ENCODE peak calls at places on chromosome 19, in eight cellular contexts. N is activated T-helper 1 cell treated with anti-CD3 and anti-CD28 coated beads, Interleukin-12 subunit alpha, Interleukin-12 subunit beta, Interleukin-2, Interleukin-4 antibody, amounts not matched to agents 30 ng/mL and 10 ng/mL and 1 ng/mL, durations not matched to agents 14 hours and 24 hours and 36 hours; K is stromal cell of bone marrow; B is stimulated activated effector memory CD8-positive, alpha-beta T cell treated with anti-CD3 and anti-CD28 coated beads, Interleukin-12 subunit alpha, Interleukin-12 subunit beta, amount 100 ng/mL, for 72 hours; H is fibroblast of the aortic adventitia; U is WTC11; Z is CD8-positive, alpha-beta memory T cell; L is nucleus accumbens. A is an unnamed sample.

GRCh38 chr19:16038196-16038695 is 38.0 kb upstream of the TPM4 start:
- DNase-seq in B (no peak), Z (no peak), U (no peak), K (no peak), N (no peak), H (no peak), L (no peak), A (no peak)

GRCh38 chr19:5971714-5972354 is 6.1 kb downstream of the RANBP3 start:
- DNase-seq in H (no peak), Z (no peak), L (no peak), N (no peak), B (no peak), U (no peak), K (no peak), A (no peak)

GRCh38 chr19:10270180-10270615 is 722 bp upstream of the ICAM1 start:
- DNase-seq in B (peak), N (peak), L (peak), K (no peak), U (no peak), Z (peak), H (no peak), A (no peak)

GRCh38 chr19:45920458-45920857 is 5.9 kb upstream of the NANOS2 start:
- DNase-seq in L (no peak), B (no peak), Z (no peak), N (no peak), H (no peak), K (no peak), U (no peak), A (no peak)

GRCh38 chr19:8370176-8371010 is 6.4 kb downstream of the ANGPTL4 start:
- DNase-seq in Z (no peak), U (no peak), L (no peak), B (no peak), K (no peak), N (no peak), H (peak), A (no peak)

GRCh38 chr19:40689339-40690049 is 957 bp downstream of the NUMBL start:
- DNase-seq in K (no peak), N (no peak), B (no peak), U (peak), Z (no peak), H (peak), L (peak), A (no peak)

GRCh38 chr19:14677464-14677863 is 2.8 kb upstream of the ADGRE3 start:
- DNase-seq in L (no peak), N (no peak), Z (no peak), B (no peak), K (no peak), U (no peak), H (no peak), A (no peak)

GRCh38 chr19:32543107-32543900 is 37.7 kb upstream of the PDCD5 start:
- DNase-seq in L (no peak), H (no peak), U (no peak), N (no peak), B (no peak), K (peak), Z (no peak), A (peak)

GRCh38 chr19:54463531-54464043 is at the start of gene LENG9:
- DNase-seq in U (peak), Z (peak), B (peak), K (peak), L (peak), H (peak), N (peak), A (peak)

GRCh38 chr19:45881082-45881908 is 4.6 kb downstream of the IRF2BP1 start:
- DNase-seq in H (no peak), L (no peak), U (no peak), Z (no peak), K (no peak), B (no peak), N (no peak), A (no peak)

GRCh38 chr19:42683917-42684513 is 56.3 kb downstream of the PSG3 start:
- DNase-seq in K (peak), U (peak), N (no peak), L (no peak), Z (no peak), H (peak), B (no peak), A (no peak)

GRCh38 chr19:21947775-21948174 is 63.0 kb downstream of the ZNF208 start:
- DNase-seq in K (no peak), B (no peak), L (no peak), H (peak), N (no peak), U (no peak), Z (no peak), A (no peak)

GRCh38 chr19:15456871-15457700 is 7.3 kb downstream of the RASAL3 start:
- DNase-seq in Z (no peak), K (no peak), L (no peak), H (no peak), N (no peak), B (no peak), U (peak), A (no peak)

GRCh38 chr19:6753178-6754031 is 13.8 kb downstream of the SH2D3A start:
- DNase-seq in N (peak), L (no peak), H (peak), K (no peak), Z (peak), B (peak), U (peak), A (no peak)

GRCh38 chr19:14835011-14835410 is at the start of the genes OR7A5 and OR7C1:
- DNase-seq in B (no peak), L (no peak), K (no peak), Z (no peak), H (no peak), N (no peak), U (no peak), A (no peak)

GRCh38 chr19:47613165-47614146 is 4.5 kb downstream of the BICRA start:
- DNase-seq in H (peak), K (no peak), Z (no peak), N (no peak), U (peak), L (no peak), B (no peak), A (peak)

GRCh38 chr19:55362990-55363716 is at the start of gene GARIN5B:
- DNase-seq in K (no peak), B (no peak), Z (no peak), L (no peak), U (no peak), N (no peak), H (no peak), A (no peak)

GRCh38 chr19:44345969-44346368 is 10.5 kb downstream of the ZNF112 start:
- DNase-seq in Z (no peak), B (no peak), N (no peak), H (no peak), K (no peak), L (peak), U (no peak), A (no peak)

GRCh38 chr19:24054044-24054935 is 32.7 kb upstream of the ZNF254 start:
- DNase-seq in N (no peak), H (peak), U (no peak), L (no peak), Z (no peak), K (peak), B (peak), A (peak)

GRCh38 chr19:2061936-2062729 is 11.1 kb upstream of the MKNK2 start:
- DNase-seq in L (no peak), U (no peak), H (peak), N (no peak), K (no peak), Z (no peak), B (no peak), A (no peak)

GRCh38 chr19:48628486-48629296 is 8.5 kb downstream of the DBP start:
- DNase-seq in N (no peak), B (no peak), L (no peak), U (no peak), K (no peak), H (no peak), Z (no peak), A (no peak)

GRCh38 chr19:7552781-7553180 is 17.3 kb downstream of the PNPLA6 start:
- DNase-seq in Z (no peak), K (no peak), N (no peak), U (no peak), L (no peak), B (no peak), H (no peak), A (no peak)

GRCh38 chr19:19214892-19215291 is 3.1 kb downstream of the NCAN start:
- DNase-seq in U (peak), L (no peak), B (no peak), N (no peak), Z (no peak), K (no peak), H (peak), A (peak)

GRCh38 chr19:40407714-40408600 is 5.2 kb downstream of the PRX start:
- DNase-seq in N (no peak), Z (no peak), L (no peak), U (no peak), K (no peak), B (no peak), H (no peak), A (no peak)

GRCh38 chr19:33904681-33905080 is 108.0 kb downstream of the KCTD15 start:
- DNase-seq in U (peak), L (no peak), N (no peak), Z (no peak), K (no peak), B (no peak), H (no peak), A (no peak)

GRCh38 chr19:46935066-46935663 is 74.4 kb downstream of the ARHGAP35 start:
- DNase-seq in K (no peak), L (no peak), B (no peak), H (no peak), Z (no peak), U (no peak), N (no peak), A (no peak)

GRCh38 chr19:48329167-48329891 is 4.0 kb downstream of the EMP3 start:
- DNase-seq in N (peak), H (peak), Z (peak), U (peak), L (no peak), B (no peak), K (no peak), A (no peak)

GRCh38 chr19:45717131-45717982 is 13.3 kb downstream of the FBXO46 start:
- DNase-seq in B (peak), Z (peak), K (peak), H (peak), U (peak), N (peak), L (peak), A (peak)

GRCh38 chr19:639251-640155 is at the start of gene FGF22:
- DNase-seq in H (peak), Z (peak), N (peak), K (peak), U (peak), L (peak), B (peak), A (peak)

GRCh38 chr19:41919948-41920712 is 8.1 kb downstream of the ERFL start:
- DNase-seq in H (no peak), U (no peak), B (no peak), L (no peak), Z (no peak), N (no peak), K (no peak), A (no peak)

GRCh38 chr19:3669134-3669436 is 31.2 kb downstream of the PIP5K1C start:
- DNase-seq in L (no peak), N (no peak), H (no peak), Z (no peak), U (no peak), K (no peak), B (no peak), A (no peak)

GRCh38 chr19:45757696-45758095 is 11.4 kb downstream of the SIX5 start:
- DNase-seq in U (no peak), Z (no peak), B (no peak), L (no peak), H (no peak), N (no peak), K (no peak), A (no peak)

GRCh38 chr19:38526430-38526829 is 91.3 kb downstream of the MAP4K1 start:
- DNase-seq in H (no peak), B (no peak), K (no peak), Z (no peak), L (no peak), U (no peak), N (no peak), A (no peak)

GRCh38 chr19:5113101-5113557 is 144.2 kb downstream of the KDM4B start:
- DNase-seq in H (peak), L (peak), Z (no peak), K (peak), B (no peak), N (no peak), U (no peak), A (peak)

GRCh38 chr19:18000981-18001836 is 6.8 kb upstream of the ARRDC2 start:
- DNase-seq in K (peak), U (peak), B (peak), H (peak), N (peak), L (peak), Z (peak), A (no peak)

GRCh38 chr19:38389101-38389925 is 816 bp downstream of the SPRED3 start:
- DNase-seq in Z (no peak), N (no peak), K (peak), L (peak), U (peak), B (no peak), H (peak), A (peak)

GRCh38 chr19:44557933-44558332 is 28.5 kb upstream of the CEACAM20 start:
- DNase-seq in U (no peak), L (no peak), K (no peak), N (no peak), H (no peak), Z (no peak), B (no peak), A (no peak)

GRCh38 chr19:4916292-4917082 is 7.2 kb downstream of the UHRF1 start:
- DNase-seq in K (no peak), H (no peak), U (no peak), L (no peak), N (no peak), Z (peak), B (peak), A (no peak)

GRCh38 chr19:6580313-6580712 is 10.6 kb downstream of the CD70 start:
- DNase-seq in L (no peak), H (peak), N (no peak), B (no peak), U (no peak), Z (no peak), K (peak), A (peak)

A was measured in astrocyte of the cerebellum.